ENCODE peak calls at places on chromosomes 3 and 15, in eight cellular contexts. G is RPMI8226; Y is anterior cingulate cortex; V is progenitor cell of endocrine pancreas; N is T47D; Z is effector memory CD4-positive, alpha-beta T cell; S is Peyer's patch; B is NB4. D is an unnamed sample.

GRCh38 chr3:183122257-183122932 is 23.1 kb upstream of the MCCC1 start:
- DNase-seq in G (peak), Y (no peak), V (no peak), N (peak), Z (no peak), S (no peak), B (peak), D (no peak)

GRCh38 chr15:99564221-99565030 is 1.4 kb upstream of the MEF2A start:
- DNase-seq in G (peak), Y (peak), V (no peak), N (no peak), Z (no peak), S (peak), B (peak), D (no peak)

GRCh38 chr15:42133892-42134502 is 22.4 kb downstream of the PLA2G4F start:
- DNase-seq in G (peak), Y (no peak), V (no peak), N (peak), Z (no peak), S (peak), B (peak), D (peak)

GRCh38 chr3:45927881-45928280 is 15.4 kb upstream of the CXCR6 start:
- DNase-seq in G (no peak), Y (no peak), V (no peak), N (no peak), Z (no peak), S (no peak), B (no peak), D (no peak)

GRCh38 chr3:123749716-123750115 is 134.4 kb downstream of the MYLK start:
- DNase-seq in G (no peak), Y (no peak), V (no peak), N (no peak), Z (no peak), S (no peak), B (peak), D (no peak)

GRCh38 chr3:127014536-127015281 is 31.8 kb downstream of the PLXNA1 start:
- DNase-seq in G (no peak), Y (no peak), V (no peak), N (no peak), Z (no peak), S (no peak), B (no peak), D (no peak)

GRCh38 chr15:60235951-60236710 is 161.7 kb downstream of the ANXA2 start:
- DNase-seq in G (no peak), Y (no peak), V (no peak), N (no peak), Z (no peak), S (no peak), B (no peak), D (no peak)

GRCh38 chr3:150409125-150409526 is 1.0 kb downstream of the TSC22D2 start:
- DNase-seq in G (peak), Y (peak), V (no peak), N (no peak), Z (no peak), S (no peak), B (no peak), D (no peak)

GRCh38 chr15:57158589-57158988 is 217.7 kb upstream of the CGNL1 start:
- DNase-seq in G (no peak), Y (peak), V (no peak), N (no peak), Z (no peak), S (no peak), B (no peak), D (no peak)

GRCh38 chr15:66241301-66241700 is 12.2 kb downstream of the MEGF11 start:
- DNase-seq in G (no peak), Y (no peak), V (no peak), N (no peak), Z (no peak), S (no peak), B (no peak), D (no peak)

GRCh38 chr15:49621327-49622210 is 721 bp downstream of the DTWD1 start:
- DNase-seq in G (peak), Y (no peak), V (no peak), N (no peak), Z (no peak), S (no peak), B (peak), D (no peak)

GRCh38 chr3:119639494-119640350 is 20.7 kb downstream of the POPDC2 start:
- DNase-seq in G (peak), Y (no peak), V (no peak), N (no peak), Z (no peak), S (no peak), B (no peak), D (no peak)

GRCh38 chr3:125381743-125382142 is 6.6 kb upstream of the ZNF148 start:
- DNase-seq in G (peak), Y (no peak), V (no peak), N (no peak), Z (no peak), S (no peak), B (peak), D (no peak)

GRCh38 chr3:132695422-132695821 is 26.8 kb downstream of the NPHP3 start:
- DNase-seq in G (no peak), Y (no peak), V (no peak), N (no peak), Z (no peak), S (no peak), B (no peak), D (no peak)

GRCh38 chr3:81279481-81280273 is 481.8 kb downstream of the GBE1 start:
- DNase-seq in G (no peak), Y (no peak), V (no peak), N (no peak), Z (no peak), S (no peak), B (no peak), D (no peak)

GRCh38 chr15:73628976-73629854 is 4.0 kb downstream of the NPTN start:
- DNase-seq in G (no peak), Y (no peak), V (no peak), N (no peak), Z (no peak), S (no peak), B (peak), D (no peak)

GRCh38 chr15:52080031-52080430 is 32.5 kb downstream of the BCL2L10 start:
- DNase-seq in G (no peak), Y (no peak), V (no peak), N (no peak), Z (no peak), S (no peak), B (no peak), D (no peak)

GRCh38 chr3:112128843-112129727 is 4.0 kb downstream of the GCSAM start:
- DNase-seq in G (peak), Y (no peak), V (no peak), N (no peak), Z (peak), S (peak), B (no peak), D (no peak)

GRCh38 chr3:156732715-156733114 is 58.3 kb downstream of the TIPARP start:
- DNase-seq in G (no peak), Y (no peak), V (no peak), N (no peak), Z (no peak), S (no peak), B (no peak), D (no peak)

GRCh38 chr3:178434206-178434805 is 101.9 kb upstream of the KCNMB2 start:
- DNase-seq in G (peak), Y (no peak), V (no peak), N (no peak), Z (no peak), S (no peak), B (peak), D (no peak)

GRCh38 chr3:114770874-114771273 is 376.2 kb downstream of the ZBTB20 start:
- DNase-seq in G (no peak), Y (no peak), V (no peak), N (no peak), Z (no peak), S (no peak), B (peak), D (no peak)

GRCh38 chr3:13208706-13209295 is 135.6 kb upstream of the IQSEC1 start:
- DNase-seq in G (no peak), Y (no peak), V (no peak), N (no peak), Z (no peak), S (no peak), B (no peak), D (no peak)

GRCh38 chr3:48915296-48915695 is 3.3 kb upstream of the ARIH2 start:
- DNase-seq in G (no peak), Y (no peak), V (no peak), N (no peak), Z (no peak), S (peak), B (no peak), D (no peak)

GRCh38 chr15:69748131-69748530 is 295.5 kb downstream of the RPLP1 start:
- DNase-seq in G (no peak), Y (no peak), V (no peak), N (no peak), Z (no peak), S (no peak), B (no peak), D (no peak)

GRCh38 chr3:55090310-55090709 is 162.5 kb upstream of the LRTM1 start:
- DNase-seq in G (no peak), Y (no peak), V (no peak), N (no peak), Z (no peak), S (no peak), B (no peak), D (no peak)

GRCh38 chr3:111541911-111542483 is at the start of gene CD96:
- DNase-seq in G (peak), Y (no peak), V (no peak), N (no peak), Z (peak), S (peak), B (no peak), D (no peak)

GRCh38 chr15:75024102-75024636 is 779 bp downstream of the PPCDC start:
- DNase-seq in G (peak), Y (no peak), V (no peak), N (peak), Z (no peak), S (no peak), B (peak), D (no peak)

GRCh38 chr3:126911162-126912026 is 71.5 kb upstream of the PLXNA1 start:
- DNase-seq in G (peak), Y (peak), V (no peak), N (no peak), Z (peak), S (peak), B (peak), D (no peak)

GRCh38 chr3:16364323-16364722 is 99.3 kb downstream of the OXNAD1 start:
- DNase-seq in G (no peak), Y (no peak), V (no peak), N (no peak), Z (no peak), S (no peak), B (no peak), D (no peak)

GRCh38 chr3:172557515-172558220 is 34.4 kb upstream of the TNFSF10 start:
- DNase-seq in G (no peak), Y (no peak), V (no peak), N (no peak), Z (no peak), S (no peak), B (peak), D (no peak)

GRCh38 chr15:47588968-47589367 is 128.3 kb upstream of the SEMA6D start:
- DNase-seq in G (no peak), Y (no peak), V (no peak), N (no peak), Z (no peak), S (no peak), B (no peak), D (no peak)

D was measured in iPS DF 6.9.